ENCODE peak calls at places on chromosomes 4 and X, in nine cellular contexts. F, B, J, N, Q, X, C, K and Y are unnamed samples.

GRCh38 chr4:26120098-26120795 is 200.6 kb upstream of the RBPJ start:
- DNase-seq in F (no peak), B (no peak), J (no peak), N (no peak), Q (no peak), X (peak; percentile 47), C (no peak), K (no peak), Y (no peak)

GRCh38 chr4:4333265-4333706 is 43.2 kb downstream of the ZBTB49 start:
- DNase-seq in F (peak; percentile 90), B (peak; percentile 17), J (no peak), N (peak; percentile 67), Q (no peak), X (peak; percentile 74), C (peak; percentile 68), K (no peak), Y (peak; percentile 97)

GRCh38 chr4:150387983-150388382 is 194.0 kb upstream of the MAB21L2 start:
- DNase-seq in F (no peak), B (no peak), J (no peak), N (no peak), Q (no peak), X (no peak), C (no peak), K (no peak), Y (no peak)

GRCh38 chrX:13688772-13689518 is at the start of gene RAB9A:
- DNase-seq in F (peak; percentile 62), B (peak; percentile 72), J (peak; percentile 54), N (peak; percentile 88), Q (peak; percentile 56), X (peak; percentile 65), C (peak; percentile 79), K (peak; percentile 73), Y (peak; percentile 75)

GRCh38 chrX:152915541-152916241 is 17.8 kb downstream of the ZNF185 start:
- DNase-seq in F (peak; percentile 64), B (peak; percentile 15), J (no peak), N (peak; percentile 42), Q (no peak), X (peak; percentile 82), C (peak; percentile 77), K (no peak), Y (peak; percentile 62)

GRCh38 chr4:176270669-176271068 is 1.6 kb upstream of the ASB5 start:
- DNase-seq in F (peak; percentile 100), B (peak; percentile 98), J (no peak), N (no peak), Q (no peak), X (peak; percentile 97), C (peak; percentile 99), K (no peak), Y (peak; percentile 100)

GRCh38 chr4:74426101-74426500 is 18.8 kb upstream of the AREG start:
- DNase-seq in F (peak; percentile 36), B (no peak), J (no peak), N (no peak), Q (no peak), X (peak; percentile 95), C (peak; percentile 68), K (no peak), Y (peak; percentile 91)

GRCh38 chr4:108465886-108466491 is 154.4 kb upstream of the RPL34 start:
- DNase-seq in F (peak; percentile 69), B (no peak), J (no peak), N (no peak), Q (no peak), X (no peak), C (no peak), K (no peak), Y (peak; percentile 3)

GRCh38 chr4:152202415-152202814 is 333.5 kb downstream of the FBXW7 start:
- DNase-seq in F (no peak), B (no peak), J (no peak), N (no peak), Q (no peak), X (no peak), C (no peak), K (no peak), Y (no peak)

GRCh38 chr4:74930166-74930565 is 2.8 kb upstream of the PARM1 start:
- DNase-seq in F (no peak), B (no peak), J (no peak), N (no peak), Q (no peak), X (no peak), C (no peak), K (no peak), Y (no peak)